ENCODE peak calls at places on chromosomes 7 and 10, in seven cellular contexts. One of them, this sample, is unnamed.

GRCh38 chr10:85445702-85446101 is 920.9 kb downstream of the GRID1 start:
- DNase-seq in epithelial cell of proximal tubule: no peak
- DNase-seq in right cardiac atrium: no peak
- DNase-seq in mesendoderm: no peak
- DNase-seq in A549: no peak
- DNase-seq in PC-3: no peak
- DNase-seq in GM23248: no peak
- DNase-seq in this sample: no peak

GRCh38 chr10:66455304-66455703 is 470.5 kb upstream of the LRRTM3 start:
- DNase-seq in epithelial cell of proximal tubule: no peak
- DNase-seq in A549: no peak
- DNase-seq in mesendoderm: peak
- DNase-seq in GM23248: no peak
- DNase-seq in right cardiac atrium: no peak
- DNase-seq in PC-3: peak
- DNase-seq in this sample: no peak

GRCh38 chr10:79159785-79160184 is 91.0 kb downstream of the ZMIZ1 start:
- DNase-seq in right cardiac atrium: peak
- DNase-seq in epithelial cell of proximal tubule: no peak
- DNase-seq in mesendoderm: no peak
- DNase-seq in A549: no peak
- DNase-seq in GM23248: peak
- DNase-seq in PC-3: no peak
- DNase-seq in this sample: no peak

GRCh38 chr7:105279688-105280007 is 109.1 kb downstream of the SRPK2 start:
- DNase-seq in epithelial cell of proximal tubule: no peak
- DNase-seq in mesendoderm: no peak
- DNase-seq in GM23248: no peak
- DNase-seq in right cardiac atrium: no peak
- DNase-seq in A549: no peak
- DNase-seq in PC-3: no peak
- DNase-seq in this sample: no peak

GRCh38 chr7:64630496-64630895 is 35.4 kb upstream of the ZNF107 start:
- DNase-seq in GM23248: peak
- DNase-seq in A549: no peak
- DNase-seq in mesendoderm: peak
- DNase-seq in PC-3: peak
- DNase-seq in epithelial cell of proximal tubule: no peak
- DNase-seq in right cardiac atrium: no peak
- DNase-seq in this sample: no peak

GRCh38 chr7:29113384-29114102 is 32.8 kb downstream of the CPVL start:
- DNase-seq in GM23248: peak
- DNase-seq in PC-3: peak
- DNase-seq in right cardiac atrium: no peak
- DNase-seq in A549: peak
- DNase-seq in mesendoderm: peak
- DNase-seq in epithelial cell of proximal tubule: peak
- DNase-seq in this sample: peak

GRCh38 chr7:73978681-73979563 is 49.1 kb upstream of the ELN start:
- DNase-seq in epithelial cell of proximal tubule: no peak
- DNase-seq in A549: peak
- DNase-seq in PC-3: peak
- DNase-seq in mesendoderm: peak
- DNase-seq in GM23248: peak
- DNase-seq in right cardiac atrium: peak
- DNase-seq in this sample: no peak

GRCh38 chr7:93228302-93228701 is 2.0 kb upstream of the HEPACAM2 start:
- DNase-seq in epithelial cell of proximal tubule: no peak
- DNase-seq in right cardiac atrium: no peak
- DNase-seq in A549: peak
- DNase-seq in PC-3: peak
- DNase-seq in GM23248: peak
- DNase-seq in mesendoderm: peak
- DNase-seq in this sample: no peak

GRCh38 chr10:30510184-30510931 is 76.4 kb downstream of the MAP3K8 start:
- DNase-seq in right cardiac atrium: peak
- DNase-seq in epithelial cell of proximal tubule: peak
- DNase-seq in mesendoderm: no peak
- DNase-seq in GM23248: peak
- DNase-seq in A549: peak
- DNase-seq in PC-3: peak
- DNase-seq in this sample: no peak

GRCh38 chr10:78458983-78459638 is 425.4 kb downstream of the RPS24 start:
- DNase-seq in A549: peak
- DNase-seq in right cardiac atrium: no peak
- DNase-seq in GM23248: peak
- DNase-seq in PC-3: peak
- DNase-seq in epithelial cell of proximal tubule: no peak
- DNase-seq in mesendoderm: no peak
- DNase-seq in this sample: peak

GRCh38 chr10:61183971-61184370 is 240.0 kb upstream of the RHOBTB1 start:
- DNase-seq in right cardiac atrium: no peak
- DNase-seq in GM23248: no peak
- DNase-seq in PC-3: no peak
- DNase-seq in A549: no peak
- DNase-seq in mesendoderm: no peak
- DNase-seq in epithelial cell of proximal tubule: no peak
- DNase-seq in this sample: no peak

GRCh38 chr10:74763934-74764591 is 62.3 kb upstream of the KAT6B start:
- DNase-seq in PC-3: no peak
- DNase-seq in GM23248: no peak
- DNase-seq in A549: no peak
- DNase-seq in right cardiac atrium: no peak
- DNase-seq in mesendoderm: no peak
- DNase-seq in epithelial cell of proximal tubule: no peak
- DNase-seq in this sample: no peak

GRCh38 chr7:106793015-106793651 is 71.9 kb upstream of the PIK3CG start:
- DNase-seq in GM23248: peak
- DNase-seq in epithelial cell of proximal tubule: no peak
- DNase-seq in PC-3: peak
- DNase-seq in A549: peak
- DNase-seq in mesendoderm: peak
- DNase-seq in right cardiac atrium: no peak
- DNase-seq in this sample: no peak

GRCh38 chr10:28072573-28072972 is 73.7 kb upstream of the ODAD2 start:
- DNase-seq in GM23248: peak
- DNase-seq in epithelial cell of proximal tubule: peak
- DNase-seq in mesendoderm: no peak
- DNase-seq in A549: no peak
- DNase-seq in PC-3: peak
- DNase-seq in right cardiac atrium: no peak
- DNase-seq in this sample: no peak

GRCh38 chr10:57973451-57973850 is 294.2 kb downstream of the IPMK start:
- DNase-seq in mesendoderm: peak
- DNase-seq in right cardiac atrium: no peak
- DNase-seq in GM23248: peak
- DNase-seq in PC-3: peak
- DNase-seq in A549: no peak
- DNase-seq in epithelial cell of proximal tubule: no peak
- DNase-seq in this sample: no peak

GRCh38 chr7:6478186-6478585 is 30.4 kb upstream of the DAGLB start:
- DNase-seq in epithelial cell of proximal tubule: no peak
- DNase-seq in right cardiac atrium: no peak
- DNase-seq in A549: no peak
- DNase-seq in PC-3: no peak
- DNase-seq in GM23248: no peak
- DNase-seq in mesendoderm: no peak
- DNase-seq in this sample: no peak

GRCh38 chr7:30029696-30030095 is 1.5 kb downstream of the PLEKHA8 start:
- DNase-seq in mesendoderm: no peak
- DNase-seq in epithelial cell of proximal tubule: no peak
- DNase-seq in PC-3: no peak
- DNase-seq in right cardiac atrium: no peak
- DNase-seq in A549: peak
- DNase-seq in GM23248: peak
- DNase-seq in this sample: no peak

GRCh38 chr7:79284226-79284625 is 169.2 kb downstream of the MAGI2 start:
- DNase-seq in GM23248: peak
- DNase-seq in PC-3: no peak
- DNase-seq in mesendoderm: no peak
- DNase-seq in A549: no peak
- DNase-seq in epithelial cell of proximal tubule: no peak
- DNase-seq in right cardiac atrium: no peak
- DNase-seq in this sample: no peak

GRCh38 chr7:79281406-79281805 is 172.1 kb downstream of the MAGI2 start:
- DNase-seq in right cardiac atrium: no peak
- DNase-seq in mesendoderm: no peak
- DNase-seq in PC-3: no peak
- DNase-seq in epithelial cell of proximal tubule: no peak
- DNase-seq in A549: no peak
- DNase-seq in GM23248: peak
- DNase-seq in this sample: no peak

GRCh38 chr7:79282882-79283602 is 170.4 kb downstream of the MAGI2 start:
- DNase-seq in epithelial cell of proximal tubule: no peak
- DNase-seq in mesendoderm: no peak
- DNase-seq in right cardiac atrium: no peak
- DNase-seq in A549: no peak
- DNase-seq in PC-3: peak
- DNase-seq in GM23248: peak
- DNase-seq in this sample: peak

GRCh38 chr7:79286181-79286580 is 167.3 kb downstream of the MAGI2 start:
- DNase-seq in epithelial cell of proximal tubule: no peak
- DNase-seq in right cardiac atrium: no peak
- DNase-seq in PC-3: no peak
- DNase-seq in A549: no peak
- DNase-seq in mesendoderm: no peak
- DNase-seq in GM23248: no peak
- DNase-seq in this sample: no peak

DNA sequence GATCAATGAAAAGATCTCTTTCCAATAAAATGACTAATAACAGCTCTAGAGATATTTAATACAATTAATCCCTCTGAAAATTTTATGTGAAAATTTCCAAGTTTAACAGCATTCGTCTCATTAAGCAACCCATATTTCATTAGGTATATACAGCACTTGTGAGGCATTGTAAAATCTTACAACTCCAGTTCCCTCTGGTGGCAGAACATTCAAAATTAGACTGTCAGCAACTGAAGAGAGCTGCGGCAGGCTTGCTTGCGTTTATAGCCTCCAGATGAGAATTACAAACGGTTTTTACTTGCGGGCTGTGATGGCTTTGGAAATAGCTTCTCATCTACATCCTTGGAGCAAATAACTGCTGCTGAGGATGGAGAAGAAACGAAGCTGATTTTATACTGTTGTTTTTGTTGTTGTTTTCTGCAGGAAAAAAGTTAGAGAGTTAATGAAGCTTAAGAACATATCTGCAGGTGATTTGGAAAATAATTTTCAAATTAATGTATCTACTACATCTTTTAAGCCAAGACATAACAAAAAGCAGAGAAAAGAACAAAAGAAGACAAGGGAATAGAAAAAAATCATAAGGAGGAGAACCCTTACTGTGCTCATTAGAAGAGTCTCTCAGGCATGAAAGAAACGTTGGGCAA is 171.3 kb downstream of the MAGI2 start:
- DNase-seq in epithelial cell of proximal tubule: no peak
- DNase-seq in right cardiac atrium: no peak
- DNase-seq in A549: peak
- DNase-seq in mesendoderm: peak
- DNase-seq in PC-3: peak
- DNase-seq in GM23248: peak
- DNase-seq in this sample: no peak
- H3K4me3 ChIP-seq in epithelial cell of proximal tubule: peak
- H3K4me3 ChIP-seq in right cardiac atrium: no peak
- H3K4me3 ChIP-seq in A549: no peak
- H3K4me3 ChIP-seq in mesendoderm: no peak
- H3K4me3 ChIP-seq in PC-3: peak
- H3K4me3 ChIP-seq in GM23248: peak
- H3K4me3 ChIP-seq in this sample: no peak

GRCh38 chr10:102435098-102435497 is 2.7 kb upstream of the CUEDC2 start:
- DNase-seq in GM23248: peak
- DNase-seq in right cardiac atrium: no peak
- DNase-seq in epithelial cell of proximal tubule: no peak
- DNase-seq in mesendoderm: no peak
- DNase-seq in A549: no peak
- DNase-seq in PC-3: no peak
- DNase-seq in this sample: no peak
- H3K4me3 ChIP-seq in GM23248: peak
- H3K4me3 ChIP-seq in right cardiac atrium: peak
- H3K4me3 ChIP-seq in epithelial cell of proximal tubule: peak
- H3K4me3 ChIP-seq in mesendoderm: no peak
- H3K4me3 ChIP-seq in A549: no peak
- H3K4me3 ChIP-seq in PC-3: no peak
- H3K4me3 ChIP-seq in this sample: no peak

GRCh38 chr7:51069411-51070083 is 247.1 kb downstream of the COBL start:
- DNase-seq in right cardiac atrium: no peak
- DNase-seq in A549: no peak
- DNase-seq in mesendoderm: no peak
- DNase-seq in epithelial cell of proximal tubule: no peak
- DNase-seq in GM23248: peak
- DNase-seq in PC-3: peak
- DNase-seq in this sample: no peak
- H3K4me3 ChIP-seq in right cardiac atrium: no peak
- H3K4me3 ChIP-seq in A549: no peak
- H3K4me3 ChIP-seq in mesendoderm: no peak
- H3K4me3 ChIP-seq in epithelial cell of proximal tubule: no peak
- H3K4me3 ChIP-seq in GM23248: no peak
- H3K4me3 ChIP-seq in PC-3: no peak
- H3K4me3 ChIP-seq in this sample: no peak

GRCh38 chr7:98869374-98870070 is at the start of gene TMEM130:
- DNase-seq in mesendoderm: no peak
- DNase-seq in PC-3: no peak
- DNase-seq in right cardiac atrium: no peak
- DNase-seq in A549: no peak
- DNase-seq in GM23248: peak
- DNase-seq in epithelial cell of proximal tubule: no peak
- DNase-seq in this sample: no peak

GRCh38 chr7:98869001-98869373 is 827 bp downstream of the TMEM130 start:
- DNase-seq in epithelial cell of proximal tubule: no peak
- DNase-seq in GM23248: no peak
- DNase-seq in mesendoderm: no peak
- DNase-seq in A549: no peak
- DNase-seq in PC-3: no peak
- DNase-seq in right cardiac atrium: no peak
- DNase-seq in this sample: no peak

GRCh38 chr7:98870807-98871491 is 1.1 kb upstream of the TMEM130 start:
- DNase-seq in PC-3: no peak
- DNase-seq in right cardiac atrium: no peak
- DNase-seq in epithelial cell of proximal tubule: no peak
- DNase-seq in A549: no peak
- DNase-seq in mesendoderm: no peak
- DNase-seq in GM23248: no peak
- DNase-seq in this sample: no peak

GRCh38 chr7:98868450-98868849 is 1.4 kb downstream of the TMEM130 start:
- DNase-seq in A549: no peak
- DNase-seq in mesendoderm: no peak
- DNase-seq in right cardiac atrium: no peak
- DNase-seq in epithelial cell of proximal tubule: no peak
- DNase-seq in GM23248: no peak
- DNase-seq in PC-3: no peak
- DNase-seq in this sample: no peak

DNA sequence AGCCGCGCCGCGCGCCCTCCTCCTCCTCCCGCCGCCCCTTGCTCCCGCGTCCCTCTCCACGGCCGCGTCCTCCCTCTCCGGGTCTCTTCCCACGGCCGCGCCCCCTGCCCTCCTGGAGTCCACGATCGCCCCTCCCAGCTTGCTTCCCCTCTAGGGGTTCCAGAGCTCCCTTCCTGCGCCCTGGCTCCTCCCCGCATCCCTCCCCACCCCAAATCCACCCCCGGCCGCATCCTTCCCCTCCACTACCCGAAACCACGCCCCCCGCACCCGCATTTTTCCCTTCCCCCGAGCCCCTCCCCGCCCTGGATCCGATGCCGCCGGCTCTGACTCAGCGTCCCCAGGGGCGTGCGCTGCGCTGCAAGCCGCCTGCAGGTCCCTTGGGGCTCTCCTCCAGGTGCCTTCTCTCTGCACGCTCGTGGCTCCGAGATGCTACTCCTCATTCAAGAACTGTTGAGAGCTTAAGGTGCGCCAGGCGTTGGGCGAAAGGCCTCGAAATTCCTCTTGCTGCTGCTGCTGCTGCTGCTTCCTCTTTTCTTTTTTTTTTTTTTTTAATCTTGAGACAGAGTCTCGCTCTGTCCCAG is 347 bp upstream of the TMEM130 start:
- DNase-seq in PC-3: peak
- DNase-seq in A549: peak
- DNase-seq in mesendoderm: peak
- DNase-seq in GM23248: peak
- DNase-seq in right cardiac atrium: peak
- DNase-seq in epithelial cell of proximal tubule: no peak
- DNase-seq in this sample: no peak
- H3K4me3 ChIP-seq in PC-3: no peak
- H3K4me3 ChIP-seq in A549: peak
- H3K4me3 ChIP-seq in mesendoderm: peak
- H3K4me3 ChIP-seq in GM23248: peak
- H3K4me3 ChIP-seq in right cardiac atrium: peak
- H3K4me3 ChIP-seq in epithelial cell of proximal tubule: peak
- H3K4me3 ChIP-seq in this sample: peak

This sample was measured in kidney epithelial cell.